ENCODE peak calls at places on chromosome 9, in seven cellular contexts. F is HCT116, E is H1, U is SK-N-SH, Q is K562, L is GM12878, D is HepG2. W is an unnamed sample.

GRCh38 chr9:22237497-22238363 is 208.9 kb upstream of the DMRTA1 start:
- DNase-seq in D (peak; percentile 24), Q (no peak), L (no peak), U (no peak), F (peak; percentile 51), E (no peak), W (no peak)

GRCh38 chr9:133534346-133535284 is at the start of gene ADAMTSL2:
- DNase-seq in U (peak; percentile 90), E (no peak), F (no peak), D (peak; percentile 73), Q (peak; percentile 40), L (no peak), W (no peak)

GRCh38 chr9:137307255-137308101 is 5.4 kb upstream of the NRARP start:
- DNase-seq in D (no peak), F (no peak), E (no peak), Q (no peak), L (no peak), U (peak; percentile 35), W (no peak)

GRCh38 chr9:84597131-84597530 is 72.4 kb upstream of the NTRK2 start:
- DNase-seq in F (no peak), D (no peak), L (peak; percentile 56), E (no peak), Q (no peak), U (no peak), W (no peak)

GRCh38 chr9:38094165-38094564 is 25.1 kb upstream of the SHB start:
- DNase-seq in Q (no peak), E (no peak), L (no peak), U (no peak), D (no peak), F (no peak), W (no peak)

GRCh38 chr9:108473209-108474112 is 382.3 kb downstream of the ACTL7B start:
- DNase-seq in F (no peak), Q (no peak), U (no peak), L (no peak), D (no peak), E (no peak), W (no peak)

GRCh38 chr9:113541019-113541900 is 77.7 kb downstream of the RGS3 start:
- DNase-seq in E (no peak), U (peak; percentile 62), D (peak; percentile 37), Q (peak; percentile 86), L (no peak), F (peak; percentile 54), W (peak; percentile 87)

GRCh38 chr9:28365020-28365640 is 791.8 kb upstream of the C9orf72 start:
- DNase-seq in U (no peak), Q (no peak), L (no peak), E (peak; percentile 29), F (no peak), D (no peak), W (no peak)

GRCh38 chr9:22683393-22684075 is 236.9 kb downstream of the DMRTA1 start:
- DNase-seq in L (no peak), D (no peak), U (no peak), E (no peak), F (no peak), Q (no peak), W (no peak)

GRCh38 chr9:72156586-72156985 is 7.3 kb downstream of the GDA start:
- DNase-seq in E (no peak), U (no peak), F (no peak), L (no peak), D (no peak), Q (no peak), W (no peak)

GRCh38 chr9:95193067-95193466 is 124.4 kb downstream of the FANCC start:
- DNase-seq in E (peak; percentile 13), U (no peak), D (no peak), L (no peak), Q (peak; percentile 15), F (peak; percentile 12), W (no peak)

GRCh38 chr9:90896231-90896630 is 94.6 kb downstream of the SYK start:
- DNase-seq in F (no peak), D (no peak), Q (no peak), U (no peak), E (no peak), L (no peak), W (no peak)

GRCh38 chr9:86285247-86285646 is 2.9 kb upstream of the ISCA1 start:
- DNase-seq in U (no peak), Q (no peak), D (no peak), F (no peak), L (no peak), E (no peak), W (no peak)

GRCh38 chr9:137959641-137960411 is 82.2 kb downstream of the CACNA1B start:
- DNase-seq in E (no peak), L (no peak), F (no peak), D (no peak), U (no peak), Q (peak; percentile 27), W (no peak)

GRCh38 chr9:10436771-10437170 is 176.0 kb downstream of the PTPRD start:
- DNase-seq in F (no peak), L (no peak), E (no peak), Q (no peak), D (no peak), U (no peak), W (no peak)

GRCh38 chr9:87016681-87017080 is 69.4 kb upstream of the GAS1 start:
- DNase-seq in F (no peak), L (no peak), U (no peak), Q (no peak), D (no peak), E (no peak), W (no peak)

GRCh38 chr9:124849801-124850200 is 3.5 kb upstream of the WDR38 start:
- DNase-seq in U (no peak), D (peak; percentile 74), Q (no peak), F (no peak), E (no peak), L (no peak), W (no peak)

GRCh38 chr9:116377179-116377790 is 223.7 kb downstream of the PAPPA start:
- DNase-seq in F (peak; percentile 57), E (no peak), Q (no peak), D (no peak), U (no peak), L (no peak), W (no peak)

GRCh38 chr9:37747271-37747753 is 6.3 kb upstream of the TRMT10B start:
- DNase-seq in Q (peak; percentile 89), U (peak; percentile 89), D (peak; percentile 53), E (no peak), L (peak; percentile 3), F (peak; percentile 59), W (peak; percentile 53)

GRCh38 chr9:118644066-118644465 is 725.2 kb downstream of the BRINP1 start:
- DNase-seq in E (no peak), D (no peak), Q (no peak), F (no peak), U (no peak), L (no peak), W (no peak)
- TF ChIP-seq JUND in E (no peak), D (no peak), Q (no peak), F (no peak), U (no peak), L (no peak), W (no peak)

GRCh38 chr9:134656334-134657034 is 14.9 kb downstream of the COL5A1 start:
- DNase-seq in F (peak; percentile 31), L (no peak), Q (no peak), E (no peak), D (no peak), U (no peak), W (no peak)
- TF ChIP-seq JUND in F (no peak), L (no peak), Q (no peak), E (no peak), D (no peak), U (no peak), W (no peak)

DNA sequence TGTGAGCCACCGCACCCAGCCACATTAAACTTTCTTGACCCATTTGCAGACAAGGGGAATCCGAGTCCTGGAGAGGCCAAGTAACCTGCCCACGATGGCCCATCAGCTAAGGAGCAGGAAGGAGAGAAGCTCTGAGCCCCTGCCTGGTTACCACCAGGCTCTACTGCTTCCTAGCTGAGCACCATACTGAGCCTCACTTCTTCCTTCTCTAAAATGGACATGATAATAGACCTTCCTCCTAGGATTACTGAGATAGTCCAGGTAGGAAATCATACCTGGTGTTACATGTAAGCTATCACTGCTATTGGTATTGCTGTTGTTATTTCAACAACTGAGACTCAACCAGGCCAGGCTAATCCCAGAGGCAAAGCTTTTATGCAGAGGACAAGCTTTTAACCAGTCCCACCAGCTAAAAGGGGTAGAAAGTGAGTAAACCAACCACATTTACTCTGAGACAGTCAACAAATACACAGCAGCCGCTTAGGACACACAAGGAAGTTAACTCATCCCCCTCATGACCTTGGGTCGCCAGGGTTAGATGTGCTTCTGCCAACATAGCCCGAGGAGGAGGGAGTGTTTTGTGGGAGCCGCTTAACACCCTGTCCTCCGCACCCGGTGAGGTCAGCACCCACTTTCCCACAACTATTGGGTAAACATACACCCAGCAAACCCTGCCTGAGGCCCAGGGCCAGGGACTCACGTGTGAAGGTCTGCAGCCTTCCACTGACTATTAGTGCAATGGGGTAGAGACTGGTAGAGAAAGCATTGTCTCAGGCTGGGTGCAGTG is 20.6 kb upstream of the PTGES start:
- DNase-seq in Q (no peak), E (no peak), F (no peak), L (no peak), D (peak; percentile 69), U (no peak), W (no peak)
- TF ChIP-seq JUND in Q (no peak), E (no peak), F (no peak), L (no peak), D (no peak), U (no peak), W (no peak)

GRCh38 chr9:97981828-97982164 is 1.3 kb upstream of the ANP32B start:
- DNase-seq in F (no peak), E (no peak), Q (no peak), D (no peak), L (no peak), U (no peak), W (no peak)

GRCh38 chr9:97984188-97985057 is 1.3 kb downstream of the ANP32B start:
- DNase-seq in U (peak; percentile 93), D (peak; percentile 26), L (peak; percentile 9), F (peak; percentile 53), E (no peak), Q (peak; percentile 81), W (peak; percentile 88)

GRCh38 chr9:97982191-97982718 is 886 bp upstream of the ANP32B start:
- DNase-seq in U (no peak), L (no peak), D (no peak), F (no peak), E (no peak), Q (no peak), W (no peak)

GRCh38 chr9:97983524-97984187 is 515 bp downstream of the ANP32B start:
- DNase-seq in L (no peak), E (no peak), D (no peak), U (peak; percentile 81), F (no peak), Q (peak; percentile 69), W (peak; percentile 60)

DNA sequence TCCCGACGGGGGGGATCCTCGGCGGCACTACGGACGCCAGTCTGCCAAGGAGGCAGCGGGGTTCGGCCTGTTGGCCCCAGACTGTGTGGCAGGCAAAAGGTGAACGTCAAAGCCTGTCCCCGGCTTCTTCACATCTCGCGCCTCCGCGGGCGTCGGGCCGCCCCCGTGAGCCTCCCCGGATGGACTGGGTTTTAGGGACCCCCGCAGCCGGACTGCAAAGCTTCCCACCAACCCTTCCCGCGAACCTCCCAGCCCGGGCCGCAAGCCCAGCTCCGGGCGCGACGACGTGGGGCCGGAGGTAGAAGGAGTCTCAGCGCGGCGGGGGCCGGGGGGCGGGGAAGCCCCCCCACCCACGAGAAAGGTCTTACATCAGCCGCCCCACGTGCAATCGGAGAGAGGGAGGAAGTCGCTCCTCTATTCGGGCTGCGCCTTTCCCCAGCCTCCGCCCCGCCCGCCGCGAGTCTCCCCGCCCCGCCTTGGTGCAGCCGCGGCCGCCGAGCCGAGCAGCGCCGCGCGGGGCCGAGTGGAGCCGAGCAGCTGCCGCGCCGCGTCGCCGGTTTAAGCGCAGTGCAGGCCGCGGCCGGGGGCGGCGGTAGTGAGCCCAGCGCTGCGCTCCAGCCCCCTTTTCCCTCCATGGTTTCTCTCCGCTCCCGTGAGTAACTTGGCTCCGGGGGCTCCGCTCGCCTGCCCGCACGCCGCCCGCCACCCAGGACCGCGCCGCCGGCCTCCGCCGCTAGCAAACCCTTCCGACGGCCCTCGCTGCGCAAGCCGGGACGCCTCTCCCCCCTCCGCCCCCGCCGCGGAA is at the start of gene ANP32B:
- DNase-seq in D (peak; percentile 67), Q (peak; percentile 85), E (peak; percentile 46), L (peak; percentile 44), U (peak; percentile 92), F (peak; percentile 53), W (peak; percentile 77)
- TF ChIP-seq JUND in D (no peak), Q (peak; percentile 75), E (peak; percentile 41), L (no peak), U (no peak), F (no peak), W (no peak)